ENCODE peak calls at places on chromosomes 7 and 10, in eight cellular contexts. D, E, O, Y, U, L, B and C are unnamed samples.
A peak's percentile ranks its signal among the peaks of the same experiment; 100 is the strongest.

GRCh38 chr7:48376263-48376662 is 205.0 kb downstream of the ABCA13 start:
- DNase-seq in O (no peak), L (no peak), U (no peak), Y (no peak), B (no peak), D (no peak), E (no peak), C (peak; percentile 58)

GRCh38 chr7:73822319-73823173 is 8.2 kb upstream of the CLDN4 start:
- DNase-seq in Y (peak; percentile 80), E (peak; percentile 51), D (peak; percentile 95), L (peak; percentile 97), O (peak; percentile 80), U (no peak), B (no peak), C (no peak)

GRCh38 chr7:30923774-30924413 is 12.2 kb downstream of the AQP1 start:
- DNase-seq in D (no peak), U (no peak), L (no peak), E (no peak), Y (no peak), B (no peak), O (peak; percentile 67), C (peak; percentile 3)

GRCh38 chr10:86020139-86020538 is 346.5 kb downstream of the GRID1 start:
- DNase-seq in L (no peak), O (no peak), D (no peak), Y (no peak), U (no peak), B (no peak), E (no peak), C (no peak)

GRCh38 chr7:77935652-77936348 is 137.2 kb downstream of the PHTF2 start:
- DNase-seq in D (no peak), E (no peak), U (no peak), L (no peak), O (no peak), Y (no peak), B (peak; percentile 15), C (no peak)

GRCh38 chr10:45602082-45602730 is 70.4 kb downstream of the ZFAND4 start:
- DNase-seq in E (no peak), B (no peak), Y (no peak), O (no peak), D (no peak), L (no peak), U (no peak), C (no peak)

GRCh38 chr10:5958077-5958476 is 19.3 kb downstream of the IL15RA start:
- DNase-seq in O (no peak), B (peak; percentile 77), Y (no peak), L (no peak), D (no peak), U (no peak), E (no peak), C (no peak)

GRCh38 chr7:140423501-140423900 is 19.6 kb downstream of the RAB19 start:
- DNase-seq in Y (no peak), L (no peak), O (no peak), U (no peak), D (no peak), E (no peak), B (no peak), C (no peak)

GRCh38 chr7:7969306-7970112 is 913 bp downstream of the GLCCI1 start:
- DNase-seq in L (peak; percentile 48), D (peak; percentile 62), U (peak; percentile 54), O (peak; percentile 79), E (peak; percentile 61), Y (no peak), B (peak; percentile 61), C (peak; percentile 38)

GRCh38 chr10:12351447-12351846 is 2.1 kb downstream of the CAMK1D start:
- DNase-seq in Y (no peak), B (no peak), L (peak; percentile 35), E (no peak), U (no peak), O (no peak), D (no peak), C (no peak)

DNA sequence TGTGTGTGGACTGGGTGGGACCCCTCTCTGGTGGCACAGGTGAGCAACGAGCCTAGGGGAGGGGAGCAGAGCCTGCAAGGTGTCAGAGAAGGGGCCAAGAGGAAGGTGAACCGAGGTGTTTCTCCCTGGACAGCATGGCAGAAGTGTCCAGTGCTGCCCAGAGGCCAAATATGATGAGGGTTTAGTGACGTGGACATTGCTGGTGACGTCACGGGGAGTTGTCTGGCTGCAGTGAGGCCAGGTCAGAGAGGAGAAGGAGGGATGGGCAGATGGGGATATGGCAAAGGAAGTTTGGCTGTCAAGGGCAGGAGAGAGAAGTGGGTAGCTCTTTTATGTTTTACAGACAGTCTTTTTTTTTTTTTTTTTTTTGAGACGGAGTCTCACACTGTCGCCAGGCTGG is 2.6 kb upstream of the ZNF853 start:
- DNase-seq in Y (no peak), U (no peak), L (no peak), E (no peak), O (no peak), D (no peak), B (no peak), C (no peak)
- H3K27me3 ChIP-seq in Y (no peaks in the 10 kb centered on the region), U (no peaks in the 10 kb centered on the region), L (no peaks in the 10 kb centered on the region), E (no peaks in the 10 kb centered on the region), O (no peaks in the 10 kb centered on the region), D (no peaks in the 10 kb centered on the region), B (peaks cover 18% of the 10 kb centered on the region), C (no peaks in the 10 kb centered on the region)

GRCh38 chr10:33484787-33485186 is 150.3 kb upstream of the NRP1 start:
- DNase-seq in Y (no peak), L (no peak), B (no peak), U (no peak), D (no peak), E (peak; percentile 79), O (no peak), C (no peak)

GRCh38 chr10:33481184-33481583 is 146.7 kb upstream of the NRP1 start:
- DNase-seq in O (no peak), L (no peak), E (no peak), B (no peak), U (no peak), Y (no peak), D (no peak), C (no peak)

GRCh38 chr10:33487014-33487776 is 152.7 kb upstream of the NRP1 start:
- DNase-seq in L (no peak), Y (no peak), O (no peak), E (peak; percentile 8), D (no peak), U (no peak), B (no peak), C (no peak)

GRCh38 chr10:33485276-33485675 is 150.8 kb upstream of the NRP1 start:
- DNase-seq in Y (no peak), E (peak; percentile 64), O (no peak), L (no peak), B (no peak), U (no peak), D (no peak), C (no peak)

DNA sequence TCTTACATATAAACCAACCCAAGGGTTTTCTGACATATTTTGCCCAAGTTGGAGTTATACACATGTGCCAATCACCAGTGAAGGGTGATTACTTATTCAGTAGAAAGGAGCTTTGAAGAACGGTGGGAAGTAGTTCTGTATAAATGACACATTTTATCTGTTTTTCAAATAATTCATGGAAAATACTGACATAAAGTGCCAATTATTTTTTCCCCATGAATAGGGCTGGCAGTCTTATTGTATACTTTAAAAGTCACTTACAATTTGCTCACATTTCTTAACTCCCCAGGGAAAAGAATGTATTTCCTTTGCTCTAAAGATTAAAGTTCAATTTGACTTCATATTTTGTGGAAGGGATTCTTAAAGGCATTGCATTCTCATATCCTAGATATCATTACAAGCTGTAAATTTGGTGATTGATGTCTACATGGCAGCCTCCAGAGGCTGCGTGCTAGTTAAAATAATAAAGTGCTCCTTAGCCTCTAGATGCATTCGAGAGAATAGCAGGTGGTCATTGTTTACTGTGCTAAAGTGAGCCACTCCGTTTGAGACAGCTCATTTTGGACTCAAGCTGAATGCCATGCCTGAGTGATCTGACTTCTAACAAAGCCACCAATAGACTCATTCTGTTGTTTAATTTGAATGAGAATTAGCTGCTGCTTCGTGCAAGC is 148.8 kb upstream of the NRP1 start:
- DNase-seq in U (peak; percentile 52), B (no peak), L (no peak), D (no peak), E (peak; percentile 90), O (no peak), Y (no peak), C (no peak)
- H3K4me3 ChIP-seq in U (no peak overlapping the region), B (no peak overlapping the region), L (no peak overlapping the region), D (no peak overlapping the region), E (no peak overlapping the region), O (no peak overlapping the region), Y (no peak overlapping the region), C (no peak overlapping the region)

DNA sequence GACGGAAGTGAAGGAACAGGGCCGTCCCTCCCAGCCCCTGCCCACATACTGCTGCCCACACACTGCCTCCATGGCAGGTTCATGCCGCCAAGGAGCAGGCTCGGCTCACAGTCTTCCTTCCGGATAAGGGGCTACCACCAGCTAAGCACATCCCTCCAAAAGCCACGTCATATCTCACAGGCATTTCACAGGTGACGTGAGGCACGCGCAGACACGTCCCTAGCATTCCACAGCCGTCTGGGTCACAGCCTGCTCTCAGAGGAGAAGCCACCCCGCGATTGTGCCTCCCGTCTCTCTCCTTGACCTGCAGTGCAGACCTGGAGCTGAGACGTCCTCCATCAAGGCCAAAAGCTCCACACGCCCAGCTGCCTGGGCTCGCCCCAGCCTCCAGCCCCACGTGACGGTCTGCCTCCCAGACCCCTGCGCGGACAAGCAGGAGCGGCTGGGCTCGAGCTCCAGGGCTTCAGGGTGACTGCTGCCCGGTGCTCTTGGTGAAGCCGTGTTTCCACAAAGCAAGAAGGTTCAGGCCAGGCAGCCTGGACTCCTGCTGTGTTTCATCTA is 114.0 kb downstream of the MAD1L1 start:
- DNase-seq in U (no peak), E (no peak), B (no peak), L (no peak), O (no peak), Y (peak; percentile 25), D (no peak), C (peak; percentile 73)
- H3K27ac ChIP-seq in U (no peak overlapping the region), E (no peak overlapping the region), B (no peak overlapping the region), L (no peak overlapping the region), O (no peak overlapping the region), Y (no peak overlapping the region), D (no peak overlapping the region), C (no peak overlapping the region)

GRCh38 chr10:76559889-76560215 is 1077.8 kb downstream of the KCNMA1 start:
- DNase-seq in D (no peak), Y (no peak), E (no peak), B (no peak), L (no peak), O (no peak), U (no peak), C (no peak)

GRCh38 chr10:76558996-76559888 is 1078.4 kb downstream of the KCNMA1 start:
- DNase-seq in L (no peak), O (no peak), D (no peak), Y (no peak), U (no peak), B (no peak), E (no peak), C (no peak)

GRCh38 chr10:76555271-76555670 is 1082.3 kb downstream of the KCNMA1 start:
- DNase-seq in U (no peak), D (no peak), Y (no peak), O (no peak), B (no peak), L (no peak), E (no peak), C (no peak)

GRCh38 chr10:76560338-76560737 is 1077.3 kb downstream of the KCNMA1 start:
- DNase-seq in L (no peak), E (no peak), B (no peak), U (no peak), D (no peak), Y (no peak), O (no peak), C (no peak)

DNA sequence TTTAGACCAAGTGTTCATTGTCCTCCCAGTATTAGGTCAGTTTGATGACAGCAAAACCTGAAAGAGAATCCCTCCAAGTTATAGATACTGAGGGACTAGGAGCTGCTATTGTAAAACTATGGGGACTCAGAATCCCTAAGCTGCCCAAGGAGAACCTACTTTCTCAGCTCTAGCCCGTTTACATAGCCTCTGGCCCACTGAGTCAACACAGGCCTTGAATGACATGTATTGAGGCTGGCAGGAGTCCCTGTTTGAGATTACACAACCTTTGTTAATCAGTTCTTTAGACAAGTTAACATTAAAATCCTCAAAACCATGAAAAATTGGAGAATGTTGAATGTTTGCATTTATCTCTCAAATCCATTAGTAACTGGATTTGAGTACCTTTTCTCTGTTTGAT is 1079.0 kb downstream of the KCNMA1 start:
- DNase-seq in B (no peak), U (no peak), Y (no peak), D (no peak), E (no peak), O (no peak), L (no peak), C (no peak)
- H3K27me3 ChIP-seq in B (no peaks in the 10 kb centered on the region), U (no peaks in the 10 kb centered on the region), Y (no peaks in the 10 kb centered on the region), D (no peaks in the 10 kb centered on the region), E (no peaks in the 10 kb centered on the region), O (no peaks in the 10 kb centered on the region), L (no peaks in the 10 kb centered on the region), C (no peaks in the 10 kb centered on the region)